ENCODE peak calls at places on chromosome 13, in eight cellular contexts. A is left ventricle myocardium inferior; T is fibroblast of lung; N is upper lobe of right lung; S is adrenal gland; F is A549; H is CD8-positive, alpha-beta T cell; D is IMR-90. K is an unnamed sample.

GRCh38 chr13:44220948-44221347 is 152.7 kb upstream of the SERP2 start:
- DNase-seq in A (no peak), T (no peak), N (no peak), S (no peak), F (no peak), H (no peak), D (no peak), K (no peak)

GRCh38 chr13:80339841-80340642 is 884 bp downstream of the SPRY2 start:
- DNase-seq in A (peak), T (peak), N (peak), S (peak), F (no peak), H (no peak), D (peak), K (no peak)

GRCh38 chr13:98606296-98606695 is 29.4 kb upstream of the STK24 start:
- DNase-seq in A (no peak), T (no peak), N (no peak), S (no peak), F (no peak), H (no peak), D (no peak), K (no peak)

GRCh38 chr13:45592758-45593157 is 22.8 kb downstream of the ERICH6B start:
- DNase-seq in A (no peak), T (no peak), N (no peak), S (no peak), F (no peak), H (no peak), D (no peak), K (no peak)

GRCh38 chr13:94716016-94716415 is 3.7 kb upstream of the SOX21 start:
- DNase-seq in A (no peak), T (no peak), N (no peak), S (no peak), F (no peak), H (no peak), D (no peak), K (no peak)

GRCh38 chr13:102697929-102698648 is 3.2 kb upstream of the METTL21C start:
- DNase-seq in A (no peak), T (no peak), N (no peak), S (no peak), F (no peak), H (no peak), D (no peak), K (no peak)

GRCh38 chr13:105177265-105177900 is 1358.1 kb downstream of the EFNB2 start:
- DNase-seq in A (no peak), T (peak), N (no peak), S (no peak), F (no peak), H (no peak), D (no peak), K (no peak)

GRCh38 chr13:46810440-46810839 is 13.5 kb upstream of the ESD start:
- DNase-seq in A (no peak), T (peak), N (no peak), S (no peak), F (no peak), H (no peak), D (no peak), K (no peak)

DNA sequence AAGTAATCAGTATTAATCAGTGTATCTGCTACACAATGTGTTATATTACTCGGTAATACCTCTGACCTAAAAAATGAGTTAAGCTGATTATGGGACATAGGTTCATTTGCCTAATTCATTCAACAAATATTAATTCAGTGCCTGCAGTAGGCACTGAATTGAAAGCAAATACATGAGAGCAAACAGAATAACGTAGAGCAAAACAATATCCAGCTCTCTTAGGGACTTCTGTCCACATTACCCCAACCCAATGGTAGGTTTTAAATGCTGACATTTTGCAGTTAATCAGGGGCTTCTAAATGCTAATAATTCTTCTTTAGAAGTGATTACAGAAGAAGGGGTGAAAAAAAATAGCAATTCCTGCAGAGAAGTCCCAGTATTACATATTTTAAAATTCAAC is 4.9 kb downstream of the RCBTB2 start:
- DNase-seq in A (no peak), T (no peak), N (no peak), S (no peak), F (no peak), H (no peak), D (no peak), K (no peak)
- H3K4me3 ChIP-seq in A (peak), T (no peak), N (no peak), S (no peak), F (no peak), H (no peak), D (no peak), K (no peak)

GRCh38 chr13:35954207-35954560 is 177.0 kb downstream of the DCLK1 start:
- DNase-seq in A (no peak), T (no peak), N (no peak), S (no peak), F (no peak), H (no peak), D (no peak), K (peak)

GRCh38 chr13:35956074-35956473 is 175.1 kb downstream of the DCLK1 start:
- DNase-seq in A (no peak), T (no peak), N (no peak), S (no peak), F (no peak), H (no peak), D (no peak), K (no peak)

GRCh38 chr13:35957174-35957867 is 173.9 kb downstream of the DCLK1 start:
- DNase-seq in A (no peak), T (peak), N (no peak), S (no peak), F (no peak), H (no peak), D (peak), K (peak)

GRCh38 chr13:35957996-35958395 is 173.2 kb downstream of the DCLK1 start:
- DNase-seq in A (no peak), T (no peak), N (no peak), S (no peak), F (no peak), H (no peak), D (no peak), K (no peak)

DNA sequence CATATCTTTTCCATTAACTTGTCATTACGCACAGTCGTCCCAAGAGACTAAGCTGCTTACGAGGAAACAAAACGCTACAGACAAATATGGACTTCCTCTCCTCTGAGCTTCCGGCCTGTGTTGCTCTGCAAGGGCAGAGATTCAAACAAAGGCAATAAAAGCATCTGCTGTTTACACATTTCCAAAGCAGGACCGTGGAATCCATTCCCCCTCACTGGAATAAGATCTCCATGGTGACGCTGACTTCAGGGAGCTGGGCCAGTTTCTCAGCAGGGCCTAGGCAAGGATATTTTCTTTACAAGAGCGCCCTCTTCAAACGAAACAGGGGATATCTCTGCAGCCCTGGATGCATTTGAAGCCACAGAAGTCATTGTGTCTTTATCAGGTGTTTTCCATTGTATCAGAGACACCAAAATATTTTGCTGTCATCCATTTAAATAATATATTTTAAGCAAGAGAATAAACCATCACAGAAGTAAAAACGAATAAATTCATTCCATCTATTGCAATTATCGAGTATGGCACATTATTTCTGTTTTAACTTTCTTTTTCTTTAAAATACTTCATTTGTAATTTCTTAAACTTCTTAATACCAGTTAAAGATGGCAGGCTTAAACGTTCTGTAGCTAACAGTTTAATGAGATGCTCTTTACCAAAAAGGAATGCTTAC is 177.5 kb downstream of the DCLK1 start:
- DNase-seq in A (peak), T (peak), N (peak), S (peak), F (peak), H (no peak), D (peak), K (peak)
- TF ChIP-seq CTCF in A (peak), T (peak), N (peak), S (peak), F (peak), H (no peak), D (peak), K (peak)

GRCh38 chr13:112712451-112712881 is 22.6 kb downstream of the ATP11A start:
- DNase-seq in A (no peak), T (no peak), N (no peak), S (peak), F (no peak), H (no peak), D (no peak), K (no peak)

GRCh38 chr13:112713517-112714253 is 23.8 kb downstream of the ATP11A start:
- DNase-seq in A (no peak), T (no peak), N (peak), S (no peak), F (no peak), H (no peak), D (no peak), K (no peak)

GRCh38 chr13:112715715-112716460 is 26.1 kb downstream of the ATP11A start:
- DNase-seq in A (no peak), T (no peak), N (no peak), S (no peak), F (no peak), H (no peak), D (no peak), K (no peak)

GRCh38 chr13:112714772-112715569 is 25.1 kb downstream of the ATP11A start:
- DNase-seq in A (no peak), T (no peak), N (peak), S (no peak), F (no peak), H (no peak), D (no peak), K (no peak)

GRCh38 chr13:112714366-112714765 is 24.5 kb downstream of the ATP11A start:
- DNase-seq in A (no peak), T (no peak), N (peak), S (no peak), F (no peak), H (no peak), D (no peak), K (no peak)
- H3K4me3 ChIP-seq in A (no peak), T (no peak), N (no peak), S (no peak), F (no peak), H (no peak), D (no peak), K (no peak)

GRCh38 chr13:24313449-24313848 is 4.1 kb downstream of the C1QTNF9 start:
- DNase-seq in A (no peak), T (no peak), N (no peak), S (no peak), F (no peak), H (no peak), D (peak), K (peak)
- TF ChIP-seq CTCF in A (peak), T (peak), N (peak), S (peak), F (peak), H (no peak), D (peak), K (peak)

DNA sequence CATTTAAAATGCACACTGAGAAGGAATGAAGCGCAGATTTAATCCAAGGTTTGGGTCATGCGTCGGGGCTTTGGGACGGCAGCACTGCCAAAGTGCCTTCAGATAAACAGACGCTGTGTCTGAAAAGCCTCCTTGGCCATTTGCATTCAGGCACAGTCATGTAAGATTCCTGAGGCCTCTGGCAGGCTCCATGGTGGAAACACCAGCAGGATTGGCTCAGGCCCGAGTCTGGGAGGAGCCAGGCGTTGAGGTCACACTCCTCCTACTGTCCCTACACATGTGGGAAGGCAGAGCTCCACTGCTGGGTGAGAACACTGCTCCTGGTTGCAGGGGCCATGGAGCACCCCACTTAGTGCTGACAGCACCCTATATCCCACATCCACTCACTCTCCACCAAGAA is 113.3 kb upstream of the KL start:
- DNase-seq in A (peak), T (peak), N (no peak), S (peak), F (no peak), H (no peak), D (peak), K (peak)
- H3K4me3 ChIP-seq in A (peak), T (no peak), N (no peak), S (no peak), F (no peak), H (no peak), D (no peak), K (no peak)

GRCh38 chr13:113489171-113489548 is 1.4 kb downstream of the DCUN1D2 start:
- DNase-seq in A (no peak), T (no peak), N (no peak), S (no peak), F (no peak), H (no peak), D (no peak), K (peak)
- TF ChIP-seq CTCF in A (no peak), T (peak), N (no peak), S (no peak), F (no peak), H (no peak), D (no peak), K (no peak)

GRCh38 chr13:99959538-99960230 is 11.9 kb downstream of the ZIC5 start:
- DNase-seq in A (no peak), T (no peak), N (no peak), S (no peak), F (no peak), H (no peak), D (no peak), K (no peak)
- H3K4me3 ChIP-seq in A (peak), T (no peak), N (no peak), S (no peak), F (peak), H (no peak), D (no peak), K (no peak)

DNA sequence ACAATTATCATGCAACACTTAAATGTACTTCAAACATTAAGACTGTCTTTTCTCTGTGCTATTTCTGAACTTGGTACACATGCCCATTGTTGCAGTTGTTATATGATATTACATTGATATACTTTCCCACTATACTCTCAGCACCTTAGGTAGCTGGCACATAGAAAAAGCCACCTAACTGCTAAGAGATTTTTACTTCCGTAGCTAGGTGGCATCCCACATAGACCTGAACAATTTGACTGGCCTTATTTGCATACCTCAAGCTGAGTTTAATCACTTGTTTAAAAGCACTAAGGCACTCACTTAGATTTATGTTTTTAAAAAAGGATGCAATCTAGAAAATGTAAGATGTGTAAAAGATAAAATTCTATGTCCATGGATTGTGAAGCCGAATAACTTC is 194.2 kb downstream of the POU4F1 start:
- DNase-seq in A (no peak), T (no peak), N (no peak), S (no peak), F (no peak), H (no peak), D (no peak), K (no peak)
- TF ChIP-seq CTCF in A (no peak), T (no peak), N (no peak), S (no peak), F (no peak), H (no peak), D (no peak), K (no peak)

GRCh38 chr13:110912651-110913051 is 2.2 kb downstream of the ANKRD10 start:
- DNase-seq in A (no peak), T (peak), N (no peak), S (no peak), F (no peak), H (no peak), D (peak), K (peak)
- H3K4me3 ChIP-seq in A (peak), T (peak), N (peak), S (no peak), F (peak), H (no peak), D (peak), K (peak)

K was measured in AG10803.